ENCODE peak calls at places on chromosomes 2 and 18, in ten cellular contexts. One of them, this sample, is unnamed.

GRCh38 chr2:186641807-186642321 is 52.0 kb upstream of the FAM171B start:
- DNase-seq in activated T-helper 1 cell treated with Interleukin-2 at 50 U/mL for 16 hours: no peak
- DNase-seq in A673: peak; percentile 75
- DNase-seq in activated T-cell treated with anti-CD3 and anti-CD28 coated beads, Interleukin-2, amount 50 U/mL, for 72 hours: peak; percentile 29
- DNase-seq in GM03348: peak; percentile 76
- DNase-seq in foreskin keratinocyte: peak; percentile 54
- DNase-seq in AG04449: peak; percentile 40
- DNase-seq in NCI-H1092 treated with DMSO at 0.1 percent for 48 hours: peak; percentile 22
- DNase-seq in NCI-H1417 treated with DMSO at 0.1 percent for 48 hours: peak; percentile 21
- DNase-seq in neural crest cell: peak; percentile 9
- DNase-seq in this sample: no peak

GRCh38 chr2:235165136-235165535 is 213.3 kb downstream of the SH3BP4 start:
- DNase-seq in activated T-helper 1 cell treated with Interleukin-2 at 50 U/mL for 16 hours: no peak
- DNase-seq in A673: no peak
- DNase-seq in activated T-cell treated with anti-CD3 and anti-CD28 coated beads, Interleukin-2, amount 50 U/mL, for 72 hours: no peak
- DNase-seq in GM03348: no peak
- DNase-seq in foreskin keratinocyte: no peak
- DNase-seq in AG04449: no peak
- DNase-seq in NCI-H1092 treated with DMSO at 0.1 percent for 48 hours: no peak
- DNase-seq in NCI-H1417 treated with DMSO at 0.1 percent for 48 hours: no peak
- DNase-seq in neural crest cell: no peak
- DNase-seq in this sample: no peak

GRCh38 chr2:99863236-99863913 is 279.0 kb downstream of the AFF3 start:
- DNase-seq in activated T-helper 1 cell treated with Interleukin-2 at 50 U/mL for 16 hours: no peak
- DNase-seq in A673: no peak
- DNase-seq in activated T-cell treated with anti-CD3 and anti-CD28 coated beads, Interleukin-2, amount 50 U/mL, for 72 hours: no peak
- DNase-seq in GM03348: no peak
- DNase-seq in foreskin keratinocyte: no peak
- DNase-seq in AG04449: no peak
- DNase-seq in NCI-H1092 treated with DMSO at 0.1 percent for 48 hours: no peak
- DNase-seq in NCI-H1417 treated with DMSO at 0.1 percent for 48 hours: no peak
- DNase-seq in neural crest cell: no peak
- DNase-seq in this sample: no peak

GRCh38 chr18:49022311-49023280 is 71.8 kb upstream of the SMAD7 start:
- DNase-seq in activated T-helper 1 cell treated with Interleukin-2 at 50 U/mL for 16 hours: no peak
- DNase-seq in A673: no peak
- DNase-seq in activated T-cell treated with anti-CD3 and anti-CD28 coated beads, Interleukin-2, amount 50 U/mL, for 72 hours: no peak
- DNase-seq in GM03348: no peak
- DNase-seq in foreskin keratinocyte: no peak
- DNase-seq in AG04449: no peak
- DNase-seq in NCI-H1092 treated with DMSO at 0.1 percent for 48 hours: no peak
- DNase-seq in NCI-H1417 treated with DMSO at 0.1 percent for 48 hours: no peak
- DNase-seq in neural crest cell: no peak
- DNase-seq in this sample: no peak

GRCh38 chr18:67794512-67794911 is 278.0 kb upstream of the DSEL start:
- DNase-seq in activated T-helper 1 cell treated with Interleukin-2 at 50 U/mL for 16 hours: no peak
- DNase-seq in A673: peak; percentile 21
- DNase-seq in activated T-cell treated with anti-CD3 and anti-CD28 coated beads, Interleukin-2, amount 50 U/mL, for 72 hours: no peak
- DNase-seq in GM03348: peak; percentile 23
- DNase-seq in foreskin keratinocyte: no peak
- DNase-seq in AG04449: peak; percentile 41
- DNase-seq in NCI-H1092 treated with DMSO at 0.1 percent for 48 hours: no peak
- DNase-seq in NCI-H1417 treated with DMSO at 0.1 percent for 48 hours: no peak
- DNase-seq in neural crest cell: no peak
- DNase-seq in this sample: no peak

GRCh38 chr2:222713007-222713406 is 41.5 kb downstream of the MOGAT1 start:
- DNase-seq in activated T-helper 1 cell treated with Interleukin-2 at 50 U/mL for 16 hours: no peak
- DNase-seq in A673: no peak
- DNase-seq in activated T-cell treated with anti-CD3 and anti-CD28 coated beads, Interleukin-2, amount 50 U/mL, for 72 hours: no peak
- DNase-seq in GM03348: no peak
- DNase-seq in foreskin keratinocyte: no peak
- DNase-seq in AG04449: no peak
- DNase-seq in NCI-H1092 treated with DMSO at 0.1 percent for 48 hours: no peak
- DNase-seq in NCI-H1417 treated with DMSO at 0.1 percent for 48 hours: no peak
- DNase-seq in neural crest cell: no peak
- DNase-seq in this sample: no peak

GRCh38 chr18:23260932-23261590 is 125.8 kb downstream of the CABLES1 start:
- DNase-seq in activated T-helper 1 cell treated with Interleukin-2 at 50 U/mL for 16 hours: no peak
- DNase-seq in A673: no peak
- DNase-seq in activated T-cell treated with anti-CD3 and anti-CD28 coated beads, Interleukin-2, amount 50 U/mL, for 72 hours: no peak
- DNase-seq in GM03348: no peak
- DNase-seq in foreskin keratinocyte: no peak
- DNase-seq in AG04449: no peak
- DNase-seq in NCI-H1092 treated with DMSO at 0.1 percent for 48 hours: no peak
- DNase-seq in NCI-H1417 treated with DMSO at 0.1 percent for 48 hours: no peak
- DNase-seq in neural crest cell: no peak
- DNase-seq in this sample: no peak

GRCh38 chr2:143282684-143283083 is 153.5 kb downstream of the ARHGAP15 start:
- DNase-seq in activated T-helper 1 cell treated with Interleukin-2 at 50 U/mL for 16 hours: no peak
- DNase-seq in A673: no peak
- DNase-seq in activated T-cell treated with anti-CD3 and anti-CD28 coated beads, Interleukin-2, amount 50 U/mL, for 72 hours: peak; percentile 35
- DNase-seq in GM03348: no peak
- DNase-seq in foreskin keratinocyte: no peak
- DNase-seq in AG04449: no peak
- DNase-seq in NCI-H1092 treated with DMSO at 0.1 percent for 48 hours: no peak
- DNase-seq in NCI-H1417 treated with DMSO at 0.1 percent for 48 hours: no peak
- DNase-seq in neural crest cell: no peak
- DNase-seq in this sample: no peak

GRCh38 chr18:74084184-74084583 is 63.5 kb downstream of the FBXO15 start:
- DNase-seq in activated T-helper 1 cell treated with Interleukin-2 at 50 U/mL for 16 hours: no peak
- DNase-seq in A673: no peak
- DNase-seq in activated T-cell treated with anti-CD3 and anti-CD28 coated beads, Interleukin-2, amount 50 U/mL, for 72 hours: no peak
- DNase-seq in GM03348: no peak
- DNase-seq in foreskin keratinocyte: no peak
- DNase-seq in AG04449: no peak
- DNase-seq in NCI-H1092 treated with DMSO at 0.1 percent for 48 hours: no peak
- DNase-seq in NCI-H1417 treated with DMSO at 0.1 percent for 48 hours: no peak
- DNase-seq in neural crest cell: no peak
- DNase-seq in this sample: no peak

GRCh38 chr2:240433973-240434727 is 1.3 kb upstream of the GPC1 start:
- DNase-seq in activated T-helper 1 cell treated with Interleukin-2 at 50 U/mL for 16 hours: no peak
- DNase-seq in A673: peak; percentile 35
- DNase-seq in activated T-cell treated with anti-CD3 and anti-CD28 coated beads, Interleukin-2, amount 50 U/mL, for 72 hours: peak; percentile 25
- DNase-seq in GM03348: peak; percentile 93
- DNase-seq in foreskin keratinocyte: peak; percentile 97
- DNase-seq in AG04449: peak; percentile 69
- DNase-seq in NCI-H1092 treated with DMSO at 0.1 percent for 48 hours: no peak
- DNase-seq in NCI-H1417 treated with DMSO at 0.1 percent for 48 hours: no peak
- DNase-seq in neural crest cell: no peak
- DNase-seq in this sample: no peak

GRCh38 chr2:206856474-206856873 is 82.8 kb upstream of the CPO start:
- DNase-seq in activated T-helper 1 cell treated with Interleukin-2 at 50 U/mL for 16 hours: no peak
- DNase-seq in A673: no peak
- DNase-seq in activated T-cell treated with anti-CD3 and anti-CD28 coated beads, Interleukin-2, amount 50 U/mL, for 72 hours: no peak
- DNase-seq in GM03348: peak; percentile 70
- DNase-seq in foreskin keratinocyte: no peak
- DNase-seq in AG04449: peak; percentile 23
- DNase-seq in NCI-H1092 treated with DMSO at 0.1 percent for 48 hours: no peak
- DNase-seq in NCI-H1417 treated with DMSO at 0.1 percent for 48 hours: no peak
- DNase-seq in neural crest cell: no peak
- DNase-seq in this sample: no peak

GRCh38 chr2:102717308-102718018 is 44.4 kb upstream of the TMEM182 start:
- DNase-seq in activated T-helper 1 cell treated with Interleukin-2 at 50 U/mL for 16 hours: no peak
- DNase-seq in A673: no peak
- DNase-seq in activated T-cell treated with anti-CD3 and anti-CD28 coated beads, Interleukin-2, amount 50 U/mL, for 72 hours: no peak
- DNase-seq in GM03348: peak; percentile 78
- DNase-seq in foreskin keratinocyte: no peak
- DNase-seq in AG04449: peak; percentile 19
- DNase-seq in NCI-H1092 treated with DMSO at 0.1 percent for 48 hours: no peak
- DNase-seq in NCI-H1417 treated with DMSO at 0.1 percent for 48 hours: no peak
- DNase-seq in neural crest cell: no peak
- DNase-seq in this sample: no peak

GRCh38 chr2:205954707-205955106 is 131.3 kb downstream of the INO80D start:
- DNase-seq in activated T-helper 1 cell treated with Interleukin-2 at 50 U/mL for 16 hours: no peak
- DNase-seq in A673: no peak
- DNase-seq in activated T-cell treated with anti-CD3 and anti-CD28 coated beads, Interleukin-2, amount 50 U/mL, for 72 hours: no peak
- DNase-seq in GM03348: no peak
- DNase-seq in foreskin keratinocyte: no peak
- DNase-seq in AG04449: no peak
- DNase-seq in NCI-H1092 treated with DMSO at 0.1 percent for 48 hours: no peak
- DNase-seq in NCI-H1417 treated with DMSO at 0.1 percent for 48 hours: no peak
- DNase-seq in neural crest cell: no peak
- DNase-seq in this sample: no peak

GRCh38 chr2:153145470-153145869 is 333.1 kb downstream of the RPRM start:
- DNase-seq in activated T-helper 1 cell treated with Interleukin-2 at 50 U/mL for 16 hours: no peak
- DNase-seq in A673: no peak
- DNase-seq in activated T-cell treated with anti-CD3 and anti-CD28 coated beads, Interleukin-2, amount 50 U/mL, for 72 hours: no peak
- DNase-seq in GM03348: no peak
- DNase-seq in foreskin keratinocyte: no peak
- DNase-seq in AG04449: no peak
- DNase-seq in NCI-H1092 treated with DMSO at 0.1 percent for 48 hours: peak; percentile 47
- DNase-seq in NCI-H1417 treated with DMSO at 0.1 percent for 48 hours: no peak
- DNase-seq in neural crest cell: no peak
- DNase-seq in this sample: no peak

GRCh38 chr2:88187038-88187676 is 17.0 kb downstream of the THNSL2 start:
- DNase-seq in activated T-helper 1 cell treated with Interleukin-2 at 50 U/mL for 16 hours: no peak
- DNase-seq in A673: peak; percentile 64
- DNase-seq in activated T-cell treated with anti-CD3 and anti-CD28 coated beads, Interleukin-2, amount 50 U/mL, for 72 hours: peak; percentile 35
- DNase-seq in GM03348: peak; percentile 75
- DNase-seq in foreskin keratinocyte: no peak
- DNase-seq in AG04449: no peak
- DNase-seq in NCI-H1092 treated with DMSO at 0.1 percent for 48 hours: peak; percentile 49
- DNase-seq in NCI-H1417 treated with DMSO at 0.1 percent for 48 hours: no peak
- DNase-seq in neural crest cell: peak; percentile 67
- DNase-seq in this sample: peak; percentile 64

GRCh38 chr2:215712219-215712849 is 276.5 kb upstream of the FN1 start:
- DNase-seq in activated T-helper 1 cell treated with Interleukin-2 at 50 U/mL for 16 hours: no peak
- DNase-seq in A673: no peak
- DNase-seq in activated T-cell treated with anti-CD3 and anti-CD28 coated beads, Interleukin-2, amount 50 U/mL, for 72 hours: no peak
- DNase-seq in GM03348: no peak
- DNase-seq in foreskin keratinocyte: no peak
- DNase-seq in AG04449: no peak
- DNase-seq in NCI-H1092 treated with DMSO at 0.1 percent for 48 hours: no peak
- DNase-seq in NCI-H1417 treated with DMSO at 0.1 percent for 48 hours: no peak
- DNase-seq in neural crest cell: no peak
- DNase-seq in this sample: no peak

GRCh38 chr2:188032786-188033185 is 258.9 kb upstream of the GULP1 start:
- DNase-seq in activated T-helper 1 cell treated with Interleukin-2 at 50 U/mL for 16 hours: no peak
- DNase-seq in A673: no peak
- DNase-seq in activated T-cell treated with anti-CD3 and anti-CD28 coated beads, Interleukin-2, amount 50 U/mL, for 72 hours: no peak
- DNase-seq in GM03348: no peak
- DNase-seq in foreskin keratinocyte: no peak
- DNase-seq in AG04449: no peak
- DNase-seq in NCI-H1092 treated with DMSO at 0.1 percent for 48 hours: no peak
- DNase-seq in NCI-H1417 treated with DMSO at 0.1 percent for 48 hours: no peak
- DNase-seq in neural crest cell: no peak
- DNase-seq in this sample: no peak

GRCh38 chr2:54239427-54239826 is 16.6 kb downstream of the TSPYL6 start:
- DNase-seq in activated T-helper 1 cell treated with Interleukin-2 at 50 U/mL for 16 hours: no peak
- DNase-seq in A673: peak; percentile 29
- DNase-seq in activated T-cell treated with anti-CD3 and anti-CD28 coated beads, Interleukin-2, amount 50 U/mL, for 72 hours: no peak
- DNase-seq in GM03348: peak; percentile 44
- DNase-seq in foreskin keratinocyte: no peak
- DNase-seq in AG04449: peak; percentile 69
- DNase-seq in NCI-H1092 treated with DMSO at 0.1 percent for 48 hours: no peak
- DNase-seq in NCI-H1417 treated with DMSO at 0.1 percent for 48 hours: no peak
- DNase-seq in neural crest cell: no peak
- DNase-seq in this sample: no peak

This sample was measured in progenitor cell of endocrine pancreas.